ENCODE peak calls at places on chromosome 12, in four cellular contexts. W is hypothalamus; Z is activated naive CD8-positive, alpha-beta T cell treated with anti-CD3 and anti-CD28 coated beads, Interleukin-2, amount 50 U/mL, for 24 hours; T is activated CD4-positive, alpha-beta T cell treated with anti-CD3 and anti-CD28 coated beads for 1 hour. C is an unnamed sample.

GRCh38 chr12:71662861-71663560 is 637 bp downstream of the ZFC3H1 start:
- DNase-seq in W (peak), Z (peak), T (peak), C (peak)

GRCh38 chr12:68630598-68630997 is 19.9 kb downstream of the RAP1B start:
- DNase-seq in W (no peak), T (no peak), Z (no peak), C (no peak)

GRCh38 chr12:48169011-48169410 is 11.7 kb upstream of the ASB8 start:
- DNase-seq in Z (no peak), W (no peak), T (no peak), C (no peak)

GRCh38 chr12:29148958-29149690 is at the start of gene FAR2:
- DNase-seq in W (no peak), T (peak), Z (peak), C (peak)

GRCh38 chr12:67116134-67116533 is 153.0 kb upstream of the CAND1 start:
- DNase-seq in W (no peak), Z (no peak), T (no peak), C (no peak)

GRCh38 chr12:122093098-122093883 is 14.7 kb downstream of the MLXIP start:
- DNase-seq in W (no peak), Z (no peak), T (no peak), C (no peak)

GRCh38 chr12:1531160-1531653 is 63.2 kb downstream of the FBXL14 start:
- DNase-seq in T (no peak), W (no peak), Z (no peak), C (no peak)

GRCh38 chr12:19404232-19404880 is 34.9 kb upstream of the AEBP2 start:
- DNase-seq in T (no peak), Z (peak), W (no peak), C (no peak)

GRCh38 chr12:59499774-59500173 is 96.1 kb upstream of the SLC16A7 start:
- DNase-seq in W (no peak), Z (no peak), T (no peak), C (no peak)

GRCh38 chr12:125564753-125565152 is 499.5 kb downstream of the AACS start:
- DNase-seq in W (no peak), Z (no peak), T (no peak), C (no peak)

GRCh38 chr12:132489078-132489601 is 811 bp upstream of the FBRSL1 start:
- DNase-seq in T (peak), Z (peak), W (no peak), C (peak)

GRCh38 chr12:27226319-27226984 is 17.6 kb upstream of the STK38L start:
- DNase-seq in T (no peak), W (no peak), Z (no peak), C (no peak)

GRCh38 chr12:104514127-104514810 is 57.5 kb downstream of the CHST11 start:
- DNase-seq in W (no peak), Z (no peak), T (no peak), C (no peak)

GRCh38 chr12:57621497-57622292 is 10.5 kb downstream of the ARHGEF25 start:
- DNase-seq in T (peak), Z (peak), W (no peak), C (peak)

GRCh38 chr12:52168019-52168717 is 23.6 kb downstream of the KRT80 start:
- DNase-seq in W (no peak), T (no peak), Z (no peak), C (no peak)

GRCh38 chr12:3332190-3332589 is 158.8 kb upstream of the PRMT8 start:
- DNase-seq in Z (no peak), T (no peak), W (no peak), C (no peak)

GRCh38 chr12:38417101-38417500 is 100.5 kb downstream of the ALG10B start:
- DNase-seq in T (no peak), Z (no peak), W (no peak), C (no peak)